ENCODE peak calls at places on chromosomes 6 and 20, in six cellular contexts. D, I, Z, A, Q and X are unnamed samples.

GRCh38 chr6:56814802-56815201 is 140.1 kb upstream of the BEND6 start:
- DNase-seq in D (no peak), I (no peak), Z (no peak), A (no peak), Q (no peak), X (no peak)

GRCh38 chr6:38915205-38915925 is 133.2 kb upstream of the GLP1R start:
- DNase-seq in D (no peak), I (no peak), Z (no peak), A (no peak), Q (no peak), X (no peak)

GRCh38 chr20:34579191-34579661 is 20.7 kb downstream of the MAP1LC3A start:
- DNase-seq in D (no peak), I (peak), Z (no peak), A (no peak), Q (peak), X (no peak)

GRCh38 chr6:168165891-168166290 is 86.9 kb upstream of the FRMD1 start:
- DNase-seq in D (no peak), I (no peak), Z (no peak), A (no peak), Q (no peak), X (no peak)

GRCh38 chr6:38509713-38510112 is 130.0 kb downstream of the BTBD9 start:
- DNase-seq in D (no peak), I (peak), Z (no peak), A (no peak), Q (no peak), X (no peak)

GRCh38 chr6:1263039-1263849 is 48.7 kb upstream of the FOXQ1 start:
- DNase-seq in D (peak), I (peak), Z (no peak), A (no peak), Q (peak), X (no peak)

GRCh38 chr6:16109659-16110300 is 19.1 kb upstream of the MYLIP start:
- DNase-seq in D (no peak), I (no peak), Z (no peak), A (no peak), Q (no peak), X (no peak)

GRCh38 chr6:24734166-24734565 is 15.2 kb upstream of the C6orf62 start:
- DNase-seq in D (no peak), I (no peak), Z (no peak), A (no peak), Q (no peak), X (no peak)

GRCh38 chr6:170459451-170459850 is 93.7 kb downstream of the PSMB1 start:
- DNase-seq in D (no peak), I (no peak), Z (no peak), A (no peak), Q (no peak), X (peak)

GRCh38 chr20:16803965-16804792 is 56.0 kb downstream of the OTOR start:
- DNase-seq in D (peak), I (peak), Z (peak), A (peak), Q (peak), X (no peak)

GRCh38 chr20:56422824-56423189 is 10.7 kb downstream of the CASS4 start:
- DNase-seq in D (no peak), I (no peak), Z (no peak), A (peak), Q (no peak), X (no peak)

GRCh38 chr6:44679906-44680698 is 292.6 kb downstream of the CDC5L start:
- DNase-seq in D (no peak), I (no peak), Z (no peak), A (no peak), Q (no peak), X (no peak)
- TF ChIP-seq GABPA in D (no peak), I (no peak), Z (no peak), A (no peak), Q (no peak), X (no peak)

GRCh38 chr6:4496284-4496683 is 279.9 kb upstream of the CDYL start:
- DNase-seq in D (no peak), I (no peak), Z (no peak), A (no peak), Q (no peak), X (no peak)
- TF ChIP-seq GABPA in D (no peak), I (no peak), Z (no peak), A (no peak), Q (no peak), X (no peak)

GRCh38 chr20:61710108-61710507 is 355.6 kb downstream of the TAF4 start:
- DNase-seq in D (no peak), I (no peak), Z (no peak), A (no peak), Q (no peak), X (no peak)

GRCh38 chr20:61708891-61709290 is 356.8 kb downstream of the TAF4 start:
- DNase-seq in D (no peak), I (no peak), Z (no peak), A (no peak), Q (no peak), X (no peak)

GRCh38 chr20:61705909-61706308 is 359.8 kb downstream of the TAF4 start:
- DNase-seq in D (no peak), I (no peak), Z (no peak), A (no peak), Q (no peak), X (no peak)

GRCh38 chr20:61704661-61705060 is 361.0 kb downstream of the TAF4 start:
- DNase-seq in D (no peak), I (no peak), Z (no peak), A (no peak), Q (no peak), X (no peak)

DNA sequence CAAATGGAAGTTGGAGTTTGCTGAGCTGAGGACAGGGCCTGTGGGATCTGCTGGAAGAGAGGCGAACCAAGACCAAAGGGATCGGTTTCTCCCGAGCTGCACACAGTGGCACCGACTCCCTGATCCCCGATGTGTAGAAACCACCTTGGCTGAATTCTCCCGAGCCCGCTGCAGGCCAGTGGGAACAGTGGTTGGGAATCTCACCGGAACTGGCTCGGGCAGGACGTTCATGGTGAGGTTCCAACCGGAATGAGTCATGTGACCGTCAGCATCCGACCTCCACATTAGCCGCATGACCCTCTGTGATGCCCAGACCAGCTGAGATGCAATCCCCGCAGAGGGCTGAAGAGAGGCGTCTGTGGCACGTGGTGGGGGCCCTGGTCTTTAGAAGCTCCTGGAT is 359.1 kb downstream of the TAF4 start:
- DNase-seq in D (no peak), I (no peak), Z (no peak), A (no peak), Q (no peak), X (no peak)
- TF ChIP-seq GABPA in D (no peak), I (no peak), Z (no peak), A (no peak), Q (no peak), X (no peak)

GRCh38 chr6:124535746-124536145 is 426.5 kb upstream of the RNF217 start:
- DNase-seq in D (no peak), I (no peak), Z (no peak), A (no peak), Q (no peak), X (no peak)
- TF ChIP-seq GABPA in D (no peak), I (no peak), Z (no peak), A (no peak), Q (no peak), X (no peak)

GRCh38 chr6:5215799-5216198 is 45.0 kb downstream of the LYRM4 start:
- DNase-seq in D (no peak), I (no peak), Z (no peak), A (peak), Q (no peak), X (no peak)
- TF ChIP-seq GABPA in D (no peak), I (no peak), Z (no peak), A (no peak), Q (no peak), X (no peak)

GRCh38 chr6:108368431-108369030 is 73.7 kb downstream of the AFG1L start:
- DNase-seq in D (no peak), I (no peak), Z (no peak), A (no peak), Q (no peak), X (no peak)
- TF ChIP-seq GABPA in D (no peak), I (no peak), Z (no peak), A (no peak), Q (no peak), X (no peak)

GRCh38 chr20:7470912-7471311 is 469.3 kb downstream of the HAO1 start:
- DNase-seq in D (no peak), I (no peak), Z (no peak), A (no peak), Q (no peak), X (no peak)
- TF ChIP-seq GABPA in D (no peak), I (no peak), Z (no peak), A (no peak), Q (no peak), X (no peak)

GRCh38 chr6:104473021-104473429 is 386.7 kb downstream of the HACE1 start:
- DNase-seq in D (peak), I (no peak), Z (no peak), A (no peak), Q (no peak), X (no peak)
- TF ChIP-seq GABPA in D (no peak), I (no peak), Z (no peak), A (no peak), Q (no peak), X (no peak)

GRCh38 chr6:111668410-111668809 is 62.7 kb upstream of the TRAF3IP2 start:
- DNase-seq in D (no peak), I (no peak), Z (peak), A (no peak), Q (no peak), X (no peak)
- TF ChIP-seq GABPA in D (no peak), I (no peak), Z (no peak), A (no peak), Q (no peak), X (no peak)